ENCODE peak calls at places on chromosomes 11 and 22, in ten cellular contexts. Y is left cardiac atrium, Z is NCI-H2029 treated with DMSO at 0.1 percent for 48 hours, X is neural crest cell, U is colonic mucosa, K is GM12892, H is NCI-H2081, Q is mammary epithelial cell, T is kidney epithelial cell, I is tibial artery. C is an unnamed sample.

GRCh38 chr22:37253164-37253660 is 9.1 kb upstream of the RAC2 start:
- DNase-seq in Y (no peak), Z (no peak), X (no peak), U (no peak), K (no peak), H (no peak), Q (no peak), T (no peak), I (no peak), C (no peak)

GRCh38 chr22:40997485-40997884 is 46.3 kb downstream of the RBX1 start:
- DNase-seq in Y (no peak), Z (no peak), X (no peak), U (no peak), K (no peak), H (no peak), Q (no peak), T (no peak), I (no peak), C (no peak)

GRCh38 chr11:2529636-2530035 is 84.8 kb downstream of the KCNQ1 start:
- DNase-seq in Y (peak), Z (no peak), X (no peak), U (no peak), K (no peak), H (no peak), Q (no peak), T (no peak), I (peak), C (no peak)

GRCh38 chr11:121681536-121681935 is 228.8 kb upstream of the SORL1-AS1 start:
- DNase-seq in Y (no peak), Z (no peak), X (no peak), U (no peak), K (no peak), H (no peak), Q (no peak), T (no peak), I (no peak), C (no peak)

GRCh38 chr11:67381244-67381972 is 8.0 kb upstream of the CLCF1 start:
- DNase-seq in Y (no peak), Z (no peak), X (no peak), U (peak), K (no peak), H (no peak), Q (no peak), T (no peak), I (peak), C (no peak)

GRCh38 chr22:46797355-46797754 is 34.9 kb downstream of the TBC1D22A start:
- DNase-seq in Y (no peak), Z (no peak), X (no peak), U (no peak), K (no peak), H (no peak), Q (peak), T (no peak), I (peak), C (no peak)

GRCh38 chr11:1285876-1286275 is 23.6 kb downstream of the TOLLIP start:
- DNase-seq in Y (peak), Z (no peak), X (no peak), U (no peak), K (no peak), H (no peak), Q (no peak), T (no peak), I (no peak), C (no peak)

GRCh38 chr11:116175707-116176106 is 597.1 kb downstream of the BUD13 start:
- DNase-seq in Y (no peak), Z (no peak), X (no peak), U (peak), K (no peak), H (no peak), Q (no peak), T (no peak), I (no peak), C (no peak)

GRCh38 chr11:47979378-47980092 is 824 bp upstream of the PTPRJ start:
- DNase-seq in Y (no peak), Z (peak), X (no peak), U (no peak), K (no peak), H (no peak), Q (no peak), T (no peak), I (no peak), C (no peak)

GRCh38 chr11:130439160-130439519 is 9.3 kb upstream of the ADAMTS15 start:
- DNase-seq in Y (no peak), Z (no peak), X (no peak), U (no peak), K (no peak), H (no peak), Q (no peak), T (no peak), I (no peak), C (no peak)

GRCh38 chr11:120020486-120020885 is 117.4 kb downstream of the TRIM29 start:
- DNase-seq in Y (no peak), Z (no peak), X (no peak), U (no peak), K (no peak), H (no peak), Q (no peak), T (no peak), I (no peak), C (no peak)

GRCh38 chr22:50221410-50222300 is 20.8 kb downstream of the SELENOO start:
- DNase-seq in Y (no peak), Z (no peak), X (no peak), U (no peak), K (no peak), H (no peak), Q (no peak), T (no peak), I (no peak), C (no peak)

GRCh38 chr11:125165111-125165663 is 636 bp downstream of the PKNOX2 start:
- DNase-seq in Y (no peak), Z (no peak), X (no peak), U (no peak), K (peak), H (no peak), Q (peak), T (no peak), I (peak), C (no peak)

GRCh38 chr11:30128269-30128932 is 102.4 kb upstream of the FSHB start:
- DNase-seq in Y (no peak), Z (no peak), X (no peak), U (no peak), K (no peak), H (peak), Q (peak), T (no peak), I (no peak), C (no peak)